ENCODE peak calls at places on chromosomes 2 and 18, in eight cellular contexts. T, J, A, N, U, E, V and O are unnamed samples.

GRCh38 chr2:216064014-216064630 is 17.5 kb downstream of the PECR start:
- DNase-seq in T (no peak), J (no peak), A (peak; percentile 32), N (no peak), U (no peak), E (no peak), V (no peak), O (no peak)

GRCh38 chr18:2351126-2351850 is 220.0 kb downstream of the METTL4 start:
- DNase-seq in T (no peak), J (no peak), A (no peak), N (no peak), U (no peak), E (no peak), V (no peak), O (no peak)

GRCh38 chr2:38407111-38407682 is 30.1 kb upstream of the ATL2 start:
- DNase-seq in T (peak; percentile 61), J (no peak), A (peak; percentile 50), N (no peak), U (no peak), E (no peak), V (no peak), O (no peak)

GRCh38 chr18:29328932-29329331 is 1152.0 kb upstream of the CDH2 start:
- DNase-seq in T (no peak), J (no peak), A (no peak), N (no peak), U (no peak), E (no peak), V (no peak), O (no peak)

GRCh38 chr2:42101641-42102605 is 54.1 kb downstream of the PKDCC start:
- DNase-seq in T (peak; percentile 76), J (peak; percentile 64), A (peak; percentile 77), N (peak; percentile 90), U (peak; percentile 97), E (peak; percentile 41), V (peak; percentile 65), O (peak; percentile 65)

GRCh38 chr2:165497659-165498306 is 28.3 kb downstream of the CSRNP3 start:
- DNase-seq in T (no peak), J (no peak), A (no peak), N (no peak), U (no peak), E (no peak), V (no peak), O (no peak)

GRCh38 chr18:77108001-77108692 is 24.4 kb downstream of the MBP start:
- DNase-seq in T (no peak), J (no peak), A (peak; percentile 88), N (peak; percentile 76), U (no peak), E (no peak), V (peak; percentile 72), O (peak; percentile 71)

GRCh38 chr2:204122425-204122824 is 185.9 kb downstream of the ICOS start:
- DNase-seq in T (no peak), J (no peak), A (no peak), N (no peak), U (no peak), E (no peak), V (no peak), O (no peak)

GRCh38 chr2:106886916-106887758 is 1.2 kb upstream of the ST6GAL2 start:
- DNase-seq in T (no peak), J (no peak), A (no peak), N (peak; percentile 88), U (no peak), E (peak; percentile 31), V (no peak), O (peak; percentile 37)

GRCh38 chr2:156430978-156431358 is 5.2 kb upstream of the GPD2 start:
- DNase-seq in T (no peak), J (no peak), A (peak; percentile 62), N (no peak), U (no peak), E (no peak), V (no peak), O (peak; percentile 84)

GRCh38 chr2:47269316-47270232 is 114.5 kb upstream of the STPG4 start:
- DNase-seq in T (peak; percentile 54), J (peak; percentile 71), A (peak; percentile 96), N (peak; percentile 86), U (no peak), E (peak; percentile 19), V (peak; percentile 91), O (peak; percentile 100)

GRCh38 chr2:223797811-223798721 is 39.3 kb downstream of the AP1S3 start:
- DNase-seq in T (no peak), J (no peak), A (peak; percentile 71), N (no peak), U (no peak), E (no peak), V (no peak), O (peak; percentile 46)

GRCh38 chr2:180992994-180993393 is 12.6 kb downstream of the UBE2E3 start:
- DNase-seq in T (no peak), J (no peak), A (no peak), N (no peak), U (no peak), E (no peak), V (no peak), O (no peak)

GRCh38 chr18:55024568-55024967 is 65.3 kb upstream of the CCDC68 start:
- DNase-seq in T (no peak), J (no peak), A (no peak), N (no peak), U (no peak), E (no peak), V (no peak), O (peak; percentile 28)

GRCh38 chr2:188573453-188573852 is 281.8 kb downstream of the GULP1 start:
- DNase-seq in T (no peak), J (no peak), A (no peak), N (no peak), U (no peak), E (no peak), V (no peak), O (no peak)

GRCh38 chr2:22281033-22281432 is 1103.9 kb upstream of the KLHL29 start:
- DNase-seq in T (peak; percentile 33), J (no peak), A (peak; percentile 44), N (no peak), U (no peak), E (no peak), V (no peak), O (peak; percentile 38)

GRCh38 chr2:168995744-168996143 is 35.4 kb downstream of the ABCB11 start:
- DNase-seq in T (no peak), J (no peak), A (no peak), N (no peak), U (no peak), E (no peak), V (no peak), O (no peak)

GRCh38 chr2:237097911-237098702 is 12.4 kb downstream of the COPS8 start:
- DNase-seq in T (no peak), J (no peak), A (peak; percentile 94), N (no peak), U (no peak), E (no peak), V (peak; percentile 63), O (peak; percentile 100)

GRCh38 chr18:47420130-47420529 is 168.7 kb upstream of the SKOR2 start:
- DNase-seq in T (no peak), J (no peak), A (no peak), N (no peak), U (no peak), E (no peak), V (no peak), O (no peak)
- H3K4me3 ChIP-seq in T (no peak overlapping the region), J (no peak overlapping the region), A (no peak overlapping the region), N (no peak overlapping the region), U (no peak overlapping the region), E (no peak overlapping the region), V (no peak overlapping the region), O (no peak overlapping the region)

DNA sequence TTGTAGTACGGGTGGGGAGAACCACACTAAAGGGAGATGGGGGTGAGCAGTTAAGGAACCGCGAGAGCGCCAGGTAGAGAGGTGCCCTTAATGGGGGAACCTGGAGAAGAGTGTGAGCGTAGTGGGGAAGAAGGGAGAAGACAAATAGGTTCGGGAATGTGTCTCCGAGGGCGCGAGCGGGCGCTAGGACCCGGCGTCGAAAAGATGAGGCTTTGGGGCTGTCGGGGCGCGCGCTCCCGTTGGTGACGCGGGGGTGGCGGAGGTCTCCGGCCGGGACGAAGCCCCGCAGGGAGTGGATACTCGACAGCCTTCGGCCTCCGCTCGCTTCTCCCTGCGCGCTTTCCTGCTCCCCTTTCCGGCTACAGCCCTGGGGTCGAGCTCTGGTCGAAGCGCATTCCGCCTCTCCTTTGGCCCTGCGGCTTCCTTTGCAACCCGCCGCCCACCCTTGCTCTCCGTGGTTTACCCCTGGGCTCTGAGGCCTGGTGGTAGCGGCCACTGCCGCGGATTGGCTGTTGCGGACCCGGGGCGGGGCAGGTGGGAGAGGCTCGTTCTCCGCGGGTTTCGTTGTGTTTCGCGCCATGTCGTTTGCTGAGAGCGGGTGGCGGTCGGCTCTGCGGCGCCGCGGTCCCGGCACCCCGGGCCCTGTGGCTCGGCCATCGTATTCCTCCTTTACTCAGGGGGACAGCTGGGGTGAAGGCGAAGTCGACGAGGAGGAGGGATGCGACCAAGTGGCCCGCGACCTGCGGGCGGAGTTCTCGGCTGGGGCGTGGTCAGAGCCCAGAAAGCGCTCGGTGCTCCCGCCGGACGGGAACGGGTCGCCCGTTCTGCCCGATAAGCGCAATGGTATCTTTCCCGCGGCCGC is at the start of gene ARL6IP6:
- DNase-seq in T (peak; percentile 94), J (peak; percentile 97), A (peak; percentile 88), N (peak; percentile 98), U (peak; percentile 94), E (peak; percentile 92), V (no peak), O (peak; percentile 80)
- TF ChIP-seq CTCF in T (no peak), J (no peak), A (no peak), N (no peak), U (no peak), E (no peak), V (no peak), O (no peak)

GRCh38 chr2:96356889-96357288 is 21.3 kb downstream of the NCAPH start:
- DNase-seq in T (peak; percentile 34), J (no peak), A (no peak), N (no peak), U (no peak), E (no peak), V (no peak), O (no peak)

GRCh38 chr2:96359310-96359709 is 23.7 kb downstream of the NCAPH start:
- DNase-seq in T (no peak), J (no peak), A (no peak), N (no peak), U (peak; percentile 65), E (peak; percentile 25), V (no peak), O (no peak)

GRCh38 chr2:96359866-96360265 is 24.3 kb downstream of the NCAPH start:
- DNase-seq in T (no peak), J (no peak), A (peak; percentile 41), N (no peak), U (no peak), E (no peak), V (no peak), O (no peak)

DNA sequence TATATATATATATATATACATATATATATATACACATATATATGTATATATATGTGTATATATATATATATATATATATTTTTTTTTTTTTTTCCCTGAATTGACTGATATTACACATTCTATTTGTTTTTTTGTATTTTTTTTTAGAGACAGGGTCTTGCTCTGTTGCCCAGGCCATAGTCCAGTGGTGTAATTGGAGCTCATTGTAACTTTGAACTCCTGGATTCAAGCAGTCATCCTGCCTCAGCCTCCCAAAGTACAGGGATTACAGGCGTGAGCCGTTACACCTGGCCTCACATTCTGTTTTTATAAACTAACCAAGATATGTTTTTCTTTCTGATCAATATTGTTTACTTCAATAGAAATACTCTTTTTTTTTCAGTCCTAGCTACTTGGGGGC is 26.2 kb downstream of the NCAPH start:
- DNase-seq in T (no peak), J (no peak), A (no peak), N (no peak), U (no peak), E (no peak), V (no peak), O (no peak)
- H3K4me3 ChIP-seq in T (no peak overlapping the region), J (no peak overlapping the region), A (no peak overlapping the region), N (no peak overlapping the region), U (no peak overlapping the region), E (no peak overlapping the region), V (no peak overlapping the region), O (no peak overlapping the region)

GRCh38 chr2:193584001-193584400 is 1389.3 kb upstream of the TMEFF2 start:
- DNase-seq in T (no peak), J (no peak), A (peak; percentile 46), N (no peak), U (no peak), E (no peak), V (no peak), O (peak; percentile 12)
- TF ChIP-seq CTCF in T (no peak), J (peak; percentile 51), A (peak; percentile 37), N (peak; percentile 28), U (no peak), E (no peak), V (no peak), O (peak; percentile 22)